ENCODE peak calls at places on chromosomes 16 and 17, in seven cellular contexts. G is brain microvascular endothelial cell; W is A172; X is immature natural killer cell; T is DMS79; C is stimulated activated naive CD4-positive, alpha-beta T cell; Q is fibroblast of pulmonary artery. Y is an unnamed sample.

GRCh38 chr16:82262244-82262643 is 92.2 kb upstream of the MPHOSPH6 start:
- DNase-seq in W (no peak), G (no peak), X (no peak), Q (no peak), C (no peak), T (no peak), Y (no peak)

GRCh38 chr17:59642535-59642934 is 22.8 kb downstream of the CLTC start:
- DNase-seq in T (no peak), C (no peak), W (no peak), G (no peak), X (no peak), Q (no peak), Y (no peak)

GRCh38 chr17:41505836-41506767 is 690 bp upstream of the KRT13 start:
- DNase-seq in T (no peak), W (no peak), G (no peak), C (no peak), X (no peak), Q (no peak), Y (no peak)

GRCh38 chr17:50495918-50496317 is 12.3 kb upstream of the MYCBPAP start:
- DNase-seq in G (peak), W (peak), X (no peak), T (no peak), Q (no peak), C (no peak), Y (no peak)

GRCh38 chr17:36503456-36504155 is 17.1 kb downstream of the ZNHIT3 start:
- DNase-seq in G (no peak), W (no peak), X (no peak), T (no peak), C (no peak), Q (no peak), Y (no peak)

GRCh38 chr16:53429221-53429943 is 4.9 kb upstream of the RBL2 start:
- DNase-seq in G (peak), T (peak), W (peak), C (no peak), Q (peak), X (no peak), Y (no peak)

GRCh38 chr17:34598161-34598776 is 18.9 kb downstream of the TMEM132E start:
- DNase-seq in X (no peak), C (no peak), T (no peak), G (no peak), W (no peak), Q (no peak), Y (no peak)

GRCh38 chr16:19923396-19923795 is 38.7 kb upstream of the GPRC5B start:
- DNase-seq in T (no peak), C (no peak), Q (no peak), G (no peak), W (no peak), X (no peak), Y (no peak)

GRCh38 chr17:16407911-16408588 is 7.3 kb upstream of the TRPV2 start:
- DNase-seq in X (no peak), Q (peak), G (peak), T (no peak), W (no peak), C (no peak), Y (peak)

GRCh38 chr17:78780335-78780734 is 1.7 kb downstream of the CYTH1 start:
- DNase-seq in W (no peak), G (no peak), Q (no peak), C (no peak), T (no peak), X (no peak), Y (no peak)

GRCh38 chr17:56184650-56185049 is 31.4 kb downstream of the ANKFN1 start:
- DNase-seq in G (no peak), C (no peak), W (no peak), Q (peak), X (no peak), T (no peak), Y (no peak)

GRCh38 chr17:65013613-65014391 is 42.7 kb downstream of the GNA13 start:
- DNase-seq in G (peak), Q (peak), X (peak), T (no peak), W (peak), C (no peak), Y (no peak)

GRCh38 chr16:10205688-10206087 is 23.5 kb upstream of the GRIN2A start:
- DNase-seq in G (no peak), W (no peak), X (no peak), C (no peak), T (no peak), Q (no peak), Y (no peak)

GRCh38 chr16:15530085-15530484 is 95.7 kb downstream of the BMERB1 start:
- DNase-seq in X (no peak), Q (no peak), C (no peak), T (no peak), G (no peak), W (no peak), Y (no peak)

GRCh38 chr16:66335704-66336329 is 30.7 kb upstream of the CDH5 start:
- DNase-seq in C (no peak), G (peak), X (no peak), W (peak), Q (peak), T (peak), Y (no peak)

GRCh38 chr17:19712436-19713004 is 3.9 kb downstream of the SLC47A2 start:
- DNase-seq in C (no peak), X (no peak), G (no peak), W (no peak), T (no peak), Q (no peak), Y (no peak)

GRCh38 chr16:30581462-30581861 is 4.0 kb downstream of the ZNF785 start:
- DNase-seq in X (no peak), G (no peak), T (no peak), W (no peak), Q (no peak), C (no peak), Y (no peak)

GRCh38 chr16:11517926-11518325 is 68.8 kb downstream of the LITAF start:
- DNase-seq in G (no peak), C (no peak), T (no peak), W (no peak), Q (no peak), X (no peak), Y (no peak)

GRCh38 chr16:64882385-64882784 is 239.5 kb downstream of the CDH11 start:
- DNase-seq in X (no peak), G (no peak), Q (no peak), C (no peak), W (no peak), T (no peak), Y (no peak)

GRCh38 chr17:9899280-9900018 is 5.6 kb downstream of the RCVRN start:
- DNase-seq in G (no peak), Q (no peak), C (no peak), X (no peak), T (no peak), W (no peak), Y (no peak)

GRCh38 chr17:27158390-27158789 is 135.5 kb upstream of the WSB1 start:
- DNase-seq in W (no peak), G (no peak), X (no peak), Q (no peak), T (peak), C (no peak), Y (no peak)

GRCh38 chr17:68200689-68201424 is 47.0 kb upstream of the AMZ2 start:
- DNase-seq in C (peak), W (peak), G (peak), Q (peak), X (peak), T (no peak), Y (peak)

GRCh38 chr17:51228177-51228576 is 31.7 kb downstream of the MBTD1 start:
- DNase-seq in C (no peak), G (peak), Q (peak), W (no peak), X (no peak), T (no peak), Y (no peak)

GRCh38 chr16:64008131-64008530 is 1113.7 kb downstream of the CDH11 start:
- DNase-seq in T (no peak), G (no peak), Q (no peak), X (no peak), C (no peak), W (no peak), Y (no peak)

GRCh38 chr16:1407749-1408148 is 6.8 kb downstream of the UNKL start:
- DNase-seq in G (no peak), Q (peak), W (no peak), C (no peak), X (no peak), T (no peak), Y (no peak)

GRCh38 chr17:82003411-82004381 is 19.0 kb downstream of the CENPX start:
- DNase-seq in C (no peak), T (no peak), Q (peak), X (no peak), W (peak), G (peak), Y (no peak)